ENCODE peak calls at places on chromosome 13, in six cellular contexts. One of them, this sample, is unnamed. For H3K36me3, the result is how much of the 10 kb centered on the place peaks cover.

GRCh38 chr13:75415720-75416119 is 66.2 kb downstream of the TBC1D4 start:
- DNase-seq in mucosa of descending colon: no peak
- DNase-seq in brain microvascular endothelial cell: peak
- DNase-seq in PC-3: peak
- DNase-seq in cardiac muscle cell: no peak
- DNase-seq in neural progenitor cell: no peak
- DNase-seq in this sample: peak

GRCh38 chr13:74825170-74825948 is 656.6 kb downstream of the TBC1D4 start:
- DNase-seq in mucosa of descending colon: no peak
- DNase-seq in brain microvascular endothelial cell: peak
- DNase-seq in PC-3: peak
- DNase-seq in cardiac muscle cell: no peak
- DNase-seq in neural progenitor cell: peak
- DNase-seq in this sample: peak

GRCh38 chr13:20715340-20715732 is 11.8 kb downstream of the IL17D start:
- DNase-seq in mucosa of descending colon: no peak
- DNase-seq in brain microvascular endothelial cell: no peak
- DNase-seq in PC-3: no peak
- DNase-seq in cardiac muscle cell: no peak
- DNase-seq in neural progenitor cell: no peak
- DNase-seq in this sample: no peak

GRCh38 chr13:64234255-64234654 is 2818.6 kb upstream of the PCDH20 start:
- DNase-seq in mucosa of descending colon: no peak
- DNase-seq in brain microvascular endothelial cell: peak
- DNase-seq in PC-3: peak
- DNase-seq in cardiac muscle cell: no peak
- DNase-seq in neural progenitor cell: no peak
- DNase-seq in this sample: peak

GRCh38 chr13:113152894-113153809 is 5.3 kb upstream of the PROZ start:
- DNase-seq in mucosa of descending colon: peak
- DNase-seq in brain microvascular endothelial cell: peak
- DNase-seq in PC-3: peak
- DNase-seq in cardiac muscle cell: peak
- DNase-seq in neural progenitor cell: peak
- DNase-seq in this sample: no peak

GRCh38 chr13:105196052-105196451 is 1339.4 kb downstream of the EFNB2 start:
- DNase-seq in mucosa of descending colon: no peak
- DNase-seq in brain microvascular endothelial cell: peak
- DNase-seq in PC-3: peak
- DNase-seq in cardiac muscle cell: no peak
- DNase-seq in neural progenitor cell: no peak
- DNase-seq in this sample: peak

GRCh38 chr13:30810261-30810701 is 74.9 kb downstream of the ALOX5AP start:
- DNase-seq in mucosa of descending colon: no peak
- DNase-seq in brain microvascular endothelial cell: no peak
- DNase-seq in PC-3: no peak
- DNase-seq in cardiac muscle cell: no peak
- DNase-seq in neural progenitor cell: no peak
- DNase-seq in this sample: peak

GRCh38 chr13:50149143-50149703 is 134.0 kb downstream of the KCNRG start:
- DNase-seq in mucosa of descending colon: no peak
- DNase-seq in brain microvascular endothelial cell: no peak
- DNase-seq in PC-3: peak
- DNase-seq in cardiac muscle cell: no peak
- DNase-seq in neural progenitor cell: no peak
- DNase-seq in this sample: no peak

GRCh38 chr13:75250526-75251183 is 231.3 kb downstream of the TBC1D4 start:
- DNase-seq in mucosa of descending colon: no peak
- DNase-seq in brain microvascular endothelial cell: peak
- DNase-seq in PC-3: no peak
- DNase-seq in cardiac muscle cell: no peak
- DNase-seq in neural progenitor cell: no peak
- DNase-seq in this sample: peak

GRCh38 chr13:27372896-27373295 is 51.5 kb upstream of the GTF3A start:
- DNase-seq in mucosa of descending colon: peak
- DNase-seq in brain microvascular endothelial cell: no peak
- DNase-seq in PC-3: no peak
- DNase-seq in cardiac muscle cell: peak
- DNase-seq in neural progenitor cell: peak
- DNase-seq in this sample: no peak

GRCh38 chr13:92224052-92224821 is 825.8 kb downstream of the GPC5 start:
- DNase-seq in mucosa of descending colon: no peak
- DNase-seq in brain microvascular endothelial cell: peak
- DNase-seq in PC-3: no peak
- DNase-seq in cardiac muscle cell: no peak
- DNase-seq in neural progenitor cell: no peak
- DNase-seq in this sample: peak

GRCh38 chr13:108779308-108779707 is 149.9 kb downstream of the MYO16 start:
- DNase-seq in mucosa of descending colon: no peak
- DNase-seq in brain microvascular endothelial cell: no peak
- DNase-seq in PC-3: no peak
- DNase-seq in cardiac muscle cell: no peak
- DNase-seq in neural progenitor cell: no peak
- DNase-seq in this sample: no peak

GRCh38 chr13:30792257-30793000 is 57.1 kb downstream of the ALOX5AP start:
- DNase-seq in mucosa of descending colon: peak
- DNase-seq in brain microvascular endothelial cell: peak
- DNase-seq in PC-3: peak
- DNase-seq in cardiac muscle cell: no peak
- DNase-seq in neural progenitor cell: peak
- DNase-seq in this sample: peak

GRCh38 chr13:39522329-39522728 is 80.7 kb downstream of the LHFPL6 start:
- DNase-seq in mucosa of descending colon: no peak
- DNase-seq in brain microvascular endothelial cell: no peak
- DNase-seq in PC-3: no peak
- DNase-seq in cardiac muscle cell: no peak
- DNase-seq in neural progenitor cell: no peak
- DNase-seq in this sample: no peak

GRCh38 chr13:82147526-82147925 is 1734.7 kb downstream of the SLITRK1 start:
- DNase-seq in mucosa of descending colon: no peak
- DNase-seq in brain microvascular endothelial cell: no peak
- DNase-seq in PC-3: no peak
- DNase-seq in cardiac muscle cell: no peak
- DNase-seq in neural progenitor cell: no peak
- DNase-seq in this sample: peak

GRCh38 chr13:28494861-28495585 is at the start of gene FLT1:
- DNase-seq in mucosa of descending colon: peak
- DNase-seq in brain microvascular endothelial cell: no peak
- DNase-seq in PC-3: no peak
- DNase-seq in cardiac muscle cell: peak
- DNase-seq in neural progenitor cell: peak
- DNase-seq in this sample: no peak

GRCh38 chr13:28347456-28348371 is 147.2 kb downstream of the FLT1 start:
- DNase-seq in mucosa of descending colon: no peak
- DNase-seq in brain microvascular endothelial cell: peak
- DNase-seq in PC-3: peak
- DNase-seq in cardiac muscle cell: no peak
- DNase-seq in neural progenitor cell: no peak
- DNase-seq in this sample: no peak

GRCh38 chr13:89490661-89491060 is 1819.5 kb downstream of the SLITRK5 start:
- DNase-seq in mucosa of descending colon: no peak
- DNase-seq in brain microvascular endothelial cell: no peak
- DNase-seq in PC-3: no peak
- DNase-seq in cardiac muscle cell: no peak
- DNase-seq in neural progenitor cell: no peak
- DNase-seq in this sample: no peak

GRCh38 chr13:50421457-50422130 is 406.4 kb downstream of the KCNRG start:
- DNase-seq in mucosa of descending colon: no peak
- DNase-seq in brain microvascular endothelial cell: no peak
- DNase-seq in PC-3: peak
- DNase-seq in cardiac muscle cell: no peak
- DNase-seq in neural progenitor cell: no peak
- DNase-seq in this sample: peak

GRCh38 chr13:46648166-46648607 is 95.2 kb downstream of the LRCH1 start:
- DNase-seq in mucosa of descending colon: peak
- DNase-seq in brain microvascular endothelial cell: no peak
- DNase-seq in PC-3: peak
- DNase-seq in cardiac muscle cell: peak
- DNase-seq in neural progenitor cell: peak
- DNase-seq in this sample: peak

GRCh38 chr13:105327727-105328126 is 1207.7 kb downstream of the EFNB2 start:
- DNase-seq in mucosa of descending colon: no peak
- DNase-seq in brain microvascular endothelial cell: peak
- DNase-seq in PC-3: no peak
- DNase-seq in cardiac muscle cell: no peak
- DNase-seq in neural progenitor cell: no peak
- DNase-seq in this sample: no peak

GRCh38 chr13:57925250-57925649 is 293.7 kb downstream of the PCDH17 start:
- DNase-seq in mucosa of descending colon: no peak
- DNase-seq in brain microvascular endothelial cell: no peak
- DNase-seq in PC-3: peak
- DNase-seq in cardiac muscle cell: peak
- DNase-seq in neural progenitor cell: no peak
- DNase-seq in this sample: peak

GRCh38 chr13:48192536-48192935 is 40.5 kb upstream of the ITM2B start:
- DNase-seq in mucosa of descending colon: no peak
- DNase-seq in brain microvascular endothelial cell: no peak
- DNase-seq in PC-3: no peak
- DNase-seq in cardiac muscle cell: no peak
- DNase-seq in neural progenitor cell: no peak
- DNase-seq in this sample: no peak

GRCh38 chr13:50889317-50889716 is 20.3 kb upstream of the RNASEH2B start:
- DNase-seq in mucosa of descending colon: no peak
- DNase-seq in brain microvascular endothelial cell: no peak
- DNase-seq in PC-3: no peak
- DNase-seq in cardiac muscle cell: no peak
- DNase-seq in neural progenitor cell: no peak
- DNase-seq in this sample: no peak

GRCh38 chr13:50352720-50353491 is 337.7 kb downstream of the KCNRG start:
- DNase-seq in mucosa of descending colon: no peak
- DNase-seq in brain microvascular endothelial cell: no peak
- DNase-seq in PC-3: no peak
- DNase-seq in cardiac muscle cell: no peak
- DNase-seq in neural progenitor cell: no peak
- DNase-seq in this sample: no peak

GRCh38 chr13:62300021-62300420 is 884.4 kb upstream of the PCDH20 start:
- DNase-seq in mucosa of descending colon: no peak
- DNase-seq in brain microvascular endothelial cell: no peak
- DNase-seq in PC-3: no peak
- DNase-seq in cardiac muscle cell: no peak
- DNase-seq in neural progenitor cell: no peak
- DNase-seq in this sample: no peak
- TF ChIP-seq CTCF in mucosa of descending colon: no peak
- TF ChIP-seq CTCF in brain microvascular endothelial cell: no peak
- TF ChIP-seq CTCF in PC-3: no peak
- TF ChIP-seq CTCF in cardiac muscle cell: no peak
- TF ChIP-seq CTCF in neural progenitor cell: no peak
- TF ChIP-seq CTCF in this sample: no peak

GRCh38 chr13:111145071-111145470 is 30.0 kb downstream of the ARHGEF7 start:
- DNase-seq in mucosa of descending colon: no peak
- DNase-seq in brain microvascular endothelial cell: no peak
- DNase-seq in PC-3: no peak
- DNase-seq in cardiac muscle cell: no peak
- DNase-seq in neural progenitor cell: no peak
- DNase-seq in this sample: no peak
- H3K36me3 ChIP-seq in mucosa of descending colon: under half
- H3K36me3 ChIP-seq in brain microvascular endothelial cell: under half
- H3K36me3 ChIP-seq in PC-3: under half
- H3K36me3 ChIP-seq in cardiac muscle cell: under half
- H3K36me3 ChIP-seq in neural progenitor cell: under half
- H3K36me3 ChIP-seq in this sample: under half

DNA sequence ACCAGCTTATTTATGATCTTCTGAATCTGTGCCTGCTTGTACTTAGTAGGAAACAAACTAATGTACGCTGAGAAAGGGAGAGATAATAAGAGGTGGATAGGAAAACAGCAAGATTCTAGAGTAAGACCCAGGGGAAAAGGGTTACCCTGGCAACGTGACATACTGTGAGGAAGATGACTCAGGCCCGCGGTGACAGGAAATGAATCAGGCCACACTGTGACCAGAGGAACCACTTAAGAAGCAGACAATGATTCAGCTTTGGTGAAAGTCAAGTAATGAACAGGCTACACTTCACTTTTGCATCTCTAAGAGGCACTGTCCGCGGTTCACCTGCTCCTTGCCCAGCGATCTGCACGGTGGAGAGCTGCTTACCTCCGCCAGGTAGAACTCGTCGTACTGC is 158.2 kb downstream of the NALCN start:
- DNase-seq in mucosa of descending colon: no peak
- DNase-seq in brain microvascular endothelial cell: peak
- DNase-seq in PC-3: peak
- DNase-seq in cardiac muscle cell: no peak
- DNase-seq in neural progenitor cell: peak
- DNase-seq in this sample: peak
- TF ChIP-seq CTCF in mucosa of descending colon: no peak
- TF ChIP-seq CTCF in brain microvascular endothelial cell: peak
- TF ChIP-seq CTCF in PC-3: peak
- TF ChIP-seq CTCF in cardiac muscle cell: no peak
- TF ChIP-seq CTCF in neural progenitor cell: no peak
- TF ChIP-seq CTCF in this sample: no peak

DNA sequence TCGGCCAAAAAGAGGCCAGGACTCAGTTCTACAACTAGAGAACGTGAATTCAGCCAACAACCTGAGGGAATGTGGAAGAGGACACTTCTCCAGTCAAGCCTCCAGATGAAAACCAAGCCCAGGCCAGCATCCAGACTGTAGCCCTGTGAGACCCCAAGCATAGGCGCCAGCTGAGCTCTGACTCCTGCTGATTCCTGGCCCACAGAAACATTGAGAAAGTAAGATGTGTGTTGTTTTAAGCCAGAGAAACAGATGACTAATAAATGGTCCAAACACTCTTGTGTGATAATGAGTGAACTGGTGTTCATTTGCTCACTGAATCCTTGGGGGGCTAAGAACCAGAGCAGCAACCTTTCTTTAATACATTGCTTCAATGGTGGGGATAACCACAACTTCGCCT is 44.9 kb downstream of the SLC7A1 start:
- DNase-seq in mucosa of descending colon: no peak
- DNase-seq in brain microvascular endothelial cell: peak
- DNase-seq in PC-3: no peak
- DNase-seq in cardiac muscle cell: no peak
- DNase-seq in neural progenitor cell: no peak
- DNase-seq in this sample: no peak
- H3K36me3 ChIP-seq in mucosa of descending colon: under half
- H3K36me3 ChIP-seq in brain microvascular endothelial cell: half or more
- H3K36me3 ChIP-seq in PC-3: under half
- H3K36me3 ChIP-seq in cardiac muscle cell: under half
- H3K36me3 ChIP-seq in neural progenitor cell: under half
- H3K36me3 ChIP-seq in this sample: under half

GRCh38 chr13:73544175-73544574 is 485.4 kb downstream of the KLF5 start:
- DNase-seq in mucosa of descending colon: no peak
- DNase-seq in brain microvascular endothelial cell: no peak
- DNase-seq in PC-3: peak
- DNase-seq in cardiac muscle cell: no peak
- DNase-seq in neural progenitor cell: no peak
- DNase-seq in this sample: no peak
- TF ChIP-seq CTCF in mucosa of descending colon: no peak
- TF ChIP-seq CTCF in brain microvascular endothelial cell: no peak
- TF ChIP-seq CTCF in PC-3: peak
- TF ChIP-seq CTCF in cardiac muscle cell: no peak
- TF ChIP-seq CTCF in neural progenitor cell: no peak
- TF ChIP-seq CTCF in this sample: peak

DNA sequence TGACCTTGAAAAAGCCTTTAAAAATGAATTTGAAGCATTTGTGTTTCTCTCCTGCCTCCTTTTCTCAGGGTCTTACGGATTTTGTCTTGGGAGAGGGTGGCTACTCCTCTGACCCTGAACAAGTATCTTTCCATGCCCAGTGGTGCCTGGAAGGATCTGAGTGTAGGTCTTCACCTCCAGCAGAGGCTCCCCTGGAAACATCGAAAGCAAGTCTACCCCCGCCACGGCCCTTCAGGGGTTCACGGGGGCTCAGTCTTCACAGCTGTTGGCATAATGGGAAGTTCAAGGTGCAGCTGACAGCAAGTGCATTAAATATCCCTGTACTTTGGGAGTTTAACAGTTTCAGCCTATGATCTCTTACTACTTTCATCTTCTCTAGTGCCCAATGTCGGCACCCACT is 42.7 kb upstream of the SLC15A1 start:
- DNase-seq in mucosa of descending colon: no peak
- DNase-seq in brain microvascular endothelial cell: no peak
- DNase-seq in PC-3: no peak
- DNase-seq in cardiac muscle cell: no peak
- DNase-seq in neural progenitor cell: no peak
- DNase-seq in this sample: no peak
- H3K36me3 ChIP-seq in mucosa of descending colon: under half
- H3K36me3 ChIP-seq in brain microvascular endothelial cell: under half
- H3K36me3 ChIP-seq in PC-3: under half
- H3K36me3 ChIP-seq in cardiac muscle cell: under half
- H3K36me3 ChIP-seq in neural progenitor cell: under half
- H3K36me3 ChIP-seq in this sample: under half